ENCODE peak calls at places on chromosome 16, in eight cellular contexts. One of them, this sample, is unnamed.

GRCh38 chr16:85731179-85731578 is 19.7 kb downstream of the C16orf74 start:
- DNase-seq in testis: no peak
- DNase-seq in lower lobe of right lung: no peak
- DNase-seq in prostate gland: no peak
- DNase-seq in fibroblast of lung: no peak
- DNase-seq in ascending aorta: no peak
- DNase-seq in fibroblast of the aortic adventitia: no peak
- DNase-seq in BJ: no peak
- DNase-seq in this sample: no peak

GRCh38 chr16:31713945-31714898 is 159.4 kb upstream of the ZNF267 start:
- DNase-seq in lower lobe of right lung: no peak
- DNase-seq in fibroblast of lung: no peak
- DNase-seq in testis: no peak
- DNase-seq in fibroblast of the aortic adventitia: no peak
- DNase-seq in ascending aorta: no peak
- DNase-seq in BJ: no peak
- DNase-seq in prostate gland: no peak
- DNase-seq in this sample: peak

GRCh38 chr16:65377131-65377649 is 255.3 kb upstream of the CDH11 start:
- DNase-seq in testis: no peak
- DNase-seq in BJ: no peak
- DNase-seq in lower lobe of right lung: no peak
- DNase-seq in fibroblast of lung: peak
- DNase-seq in prostate gland: no peak
- DNase-seq in fibroblast of the aortic adventitia: peak
- DNase-seq in ascending aorta: no peak
- DNase-seq in this sample: no peak

GRCh38 chr16:3171181-3171854 is 16.7 kb upstream of the OR1F1 start:
- DNase-seq in BJ: no peak
- DNase-seq in ascending aorta: no peak
- DNase-seq in fibroblast of lung: no peak
- DNase-seq in testis: no peak
- DNase-seq in prostate gland: no peak
- DNase-seq in fibroblast of the aortic adventitia: no peak
- DNase-seq in lower lobe of right lung: peak
- DNase-seq in this sample: no peak

GRCh38 chr16:22188595-22189442 is 17.3 kb upstream of the EEF2K start:
- DNase-seq in lower lobe of right lung: peak
- DNase-seq in prostate gland: peak
- DNase-seq in ascending aorta: peak
- DNase-seq in fibroblast of lung: peak
- DNase-seq in fibroblast of the aortic adventitia: peak
- DNase-seq in BJ: peak
- DNase-seq in testis: peak
- DNase-seq in this sample: peak

GRCh38 chr16:68629315-68629900 is 15.7 kb upstream of the CDH3 start:
- DNase-seq in prostate gland: no peak
- DNase-seq in lower lobe of right lung: no peak
- DNase-seq in fibroblast of the aortic adventitia: no peak
- DNase-seq in testis: no peak
- DNase-seq in ascending aorta: no peak
- DNase-seq in BJ: no peak
- DNase-seq in fibroblast of lung: no peak
- DNase-seq in this sample: no peak

GRCh38 chr16:21663889-21664647 is at the start of gene OTOA:
- DNase-seq in ascending aorta: peak
- DNase-seq in lower lobe of right lung: no peak
- DNase-seq in fibroblast of the aortic adventitia: no peak
- DNase-seq in testis: no peak
- DNase-seq in BJ: no peak
- DNase-seq in prostate gland: no peak
- DNase-seq in fibroblast of lung: no peak
- DNase-seq in this sample: no peak

GRCh38 chr16:85929259-85929704 is 30.3 kb downstream of the IRF8 start:
- DNase-seq in lower lobe of right lung: no peak
- DNase-seq in fibroblast of lung: no peak
- DNase-seq in ascending aorta: no peak
- DNase-seq in BJ: no peak
- DNase-seq in testis: no peak
- DNase-seq in fibroblast of the aortic adventitia: no peak
- DNase-seq in prostate gland: no peak
- DNase-seq in this sample: no peak

GRCh38 chr16:3980311-3981111 is 100.0 kb upstream of the CREBBP start:
- DNase-seq in fibroblast of the aortic adventitia: peak
- DNase-seq in prostate gland: no peak
- DNase-seq in lower lobe of right lung: no peak
- DNase-seq in fibroblast of lung: peak
- DNase-seq in testis: peak
- DNase-seq in ascending aorta: no peak
- DNase-seq in BJ: peak
- DNase-seq in this sample: no peak

GRCh38 chr16:24988137-24988535 is 27.0 kb downstream of the ARHGAP17 start:
- DNase-seq in ascending aorta: no peak
- DNase-seq in prostate gland: no peak
- DNase-seq in testis: no peak
- DNase-seq in BJ: no peak
- DNase-seq in fibroblast of the aortic adventitia: peak
- DNase-seq in fibroblast of lung: peak
- DNase-seq in lower lobe of right lung: no peak
- DNase-seq in this sample: no peak

GRCh38 chr16:35516551-35516950 is 2057.1 kb downstream of the TP53TG3F start:
- DNase-seq in fibroblast of lung: no peak
- DNase-seq in ascending aorta: no peak
- DNase-seq in lower lobe of right lung: no peak
- DNase-seq in prostate gland: no peak
- DNase-seq in BJ: no peak
- DNase-seq in testis: peak
- DNase-seq in fibroblast of the aortic adventitia: no peak
- DNase-seq in this sample: peak

GRCh38 chr16:55372792-55373488 is 48.9 kb downstream of the IRX6 start:
- DNase-seq in testis: no peak
- DNase-seq in fibroblast of lung: no peak
- DNase-seq in lower lobe of right lung: no peak
- DNase-seq in BJ: no peak
- DNase-seq in fibroblast of the aortic adventitia: no peak
- DNase-seq in ascending aorta: no peak
- DNase-seq in prostate gland: no peak
- DNase-seq in this sample: no peak

GRCh38 chr16:71882505-71883192 is 1.3 kb downstream of the ZNF821 start:
- DNase-seq in fibroblast of lung: peak
- DNase-seq in ascending aorta: peak
- DNase-seq in prostate gland: peak
- DNase-seq in BJ: no peak
- DNase-seq in lower lobe of right lung: no peak
- DNase-seq in fibroblast of the aortic adventitia: peak
- DNase-seq in testis: peak
- DNase-seq in this sample: peak

GRCh38 chr16:50151322-50151721 is 1.8 kb upstream of the TENT4B start:
- DNase-seq in ascending aorta: no peak
- DNase-seq in fibroblast of the aortic adventitia: no peak
- DNase-seq in testis: no peak
- DNase-seq in lower lobe of right lung: no peak
- DNase-seq in BJ: no peak
- DNase-seq in prostate gland: no peak
- DNase-seq in fibroblast of lung: no peak
- DNase-seq in this sample: no peak

GRCh38 chr16:88790312-88791150 is 5.5 kb upstream of the PIEZO1 start:
- DNase-seq in fibroblast of lung: peak
- DNase-seq in testis: no peak
- DNase-seq in ascending aorta: no peak
- DNase-seq in BJ: no peak
- DNase-seq in prostate gland: no peak
- DNase-seq in fibroblast of the aortic adventitia: no peak
- DNase-seq in lower lobe of right lung: peak
- DNase-seq in this sample: no peak

GRCh38 chr16:58882292-58882691 is 148.2 kb upstream of the GOT2 start:
- DNase-seq in testis: no peak
- DNase-seq in prostate gland: no peak
- DNase-seq in lower lobe of right lung: no peak
- DNase-seq in fibroblast of the aortic adventitia: no peak
- DNase-seq in ascending aorta: no peak
- DNase-seq in BJ: no peak
- DNase-seq in fibroblast of lung: no peak
- DNase-seq in this sample: no peak

GRCh38 chr16:5025171-5025632 is 8.5 kb downstream of the NAGPA start:
- DNase-seq in ascending aorta: no peak
- DNase-seq in fibroblast of the aortic adventitia: no peak
- DNase-seq in lower lobe of right lung: no peak
- DNase-seq in testis: peak
- DNase-seq in fibroblast of lung: no peak
- DNase-seq in prostate gland: no peak
- DNase-seq in BJ: no peak
- DNase-seq in this sample: no peak

GRCh38 chr16:66961065-66961744 is at the start of gene CES3:
- DNase-seq in fibroblast of the aortic adventitia: peak
- DNase-seq in BJ: no peak
- DNase-seq in prostate gland: no peak
- DNase-seq in ascending aorta: peak
- DNase-seq in testis: peak
- DNase-seq in lower lobe of right lung: peak
- DNase-seq in fibroblast of lung: peak
- DNase-seq in this sample: no peak

GRCh38 chr16:61887903-61888302 is 148.3 kb downstream of the CDH8 start:
- DNase-seq in fibroblast of the aortic adventitia: no peak
- DNase-seq in BJ: no peak
- DNase-seq in lower lobe of right lung: no peak
- DNase-seq in prostate gland: no peak
- DNase-seq in fibroblast of lung: peak
- DNase-seq in testis: peak
- DNase-seq in ascending aorta: no peak
- DNase-seq in this sample: no peak

GRCh38 chr16:2026461-2027023 is at the start of gene NHERF2:
- DNase-seq in lower lobe of right lung: no peak
- DNase-seq in fibroblast of the aortic adventitia: no peak
- DNase-seq in testis: peak
- DNase-seq in prostate gland: peak
- DNase-seq in ascending aorta: no peak
- DNase-seq in fibroblast of lung: no peak
- DNase-seq in BJ: no peak
- DNase-seq in this sample: no peak

GRCh38 chr16:10824111-10824893 is 5.7 kb upstream of the TVP23A start:
- DNase-seq in prostate gland: peak
- DNase-seq in fibroblast of lung: no peak
- DNase-seq in fibroblast of the aortic adventitia: no peak
- DNase-seq in ascending aorta: no peak
- DNase-seq in BJ: no peak
- DNase-seq in lower lobe of right lung: peak
- DNase-seq in testis: peak
- DNase-seq in this sample: peak

GRCh38 chr16:89697161-89697615 is 4.3 kb downstream of the SPATA2L start:
- DNase-seq in testis: no peak
- DNase-seq in ascending aorta: no peak
- DNase-seq in fibroblast of the aortic adventitia: no peak
- DNase-seq in BJ: no peak
- DNase-seq in fibroblast of lung: no peak
- DNase-seq in prostate gland: no peak
- DNase-seq in lower lobe of right lung: peak
- DNase-seq in this sample: no peak

GRCh38 chr16:65657051-65657450 is 535.2 kb upstream of the CDH11 start:
- DNase-seq in prostate gland: no peak
- DNase-seq in fibroblast of lung: peak
- DNase-seq in testis: no peak
- DNase-seq in ascending aorta: no peak
- DNase-seq in fibroblast of the aortic adventitia: no peak
- DNase-seq in BJ: no peak
- DNase-seq in lower lobe of right lung: no peak
- DNase-seq in this sample: no peak

GRCh38 chr16:27870116-27870798 is 193.3 kb downstream of the GSG1L start:
- DNase-seq in prostate gland: no peak
- DNase-seq in BJ: no peak
- DNase-seq in ascending aorta: no peak
- DNase-seq in testis: no peak
- DNase-seq in fibroblast of the aortic adventitia: no peak
- DNase-seq in fibroblast of lung: no peak
- DNase-seq in lower lobe of right lung: no peak
- DNase-seq in this sample: no peak

GRCh38 chr16:27867122-27868110 is 196.1 kb downstream of the GSG1L start:
- DNase-seq in BJ: peak
- DNase-seq in fibroblast of the aortic adventitia: peak
- DNase-seq in lower lobe of right lung: peak
- DNase-seq in ascending aorta: no peak
- DNase-seq in fibroblast of lung: peak
- DNase-seq in testis: peak
- DNase-seq in prostate gland: peak
- DNase-seq in this sample: peak

DNA sequence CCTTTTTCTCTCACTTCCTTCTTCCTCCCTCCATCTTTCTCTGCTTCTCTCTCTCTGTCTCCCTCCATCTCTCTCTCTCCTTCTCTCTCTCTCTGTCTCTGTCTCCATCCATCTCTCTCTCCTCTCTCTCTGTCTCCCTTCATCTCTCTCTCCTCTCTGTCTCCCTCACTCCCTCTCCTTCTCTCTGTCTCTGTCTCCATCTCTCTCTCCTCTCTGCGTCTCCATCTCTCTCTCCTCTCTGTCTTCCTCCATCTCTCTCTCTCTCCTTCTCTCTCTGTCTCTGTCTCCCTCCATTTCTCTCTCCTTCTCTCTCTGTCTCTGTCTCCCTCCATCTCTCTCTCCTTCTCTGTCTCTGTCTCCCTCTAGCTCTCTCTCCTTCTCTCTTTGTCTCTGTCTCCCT is 194.1 kb downstream of the GSG1L start:
- DNase-seq in BJ: no peak
- DNase-seq in fibroblast of lung: no peak
- DNase-seq in prostate gland: no peak
- DNase-seq in lower lobe of right lung: no peak
- DNase-seq in fibroblast of the aortic adventitia: no peak
- DNase-seq in testis: no peak
- DNase-seq in ascending aorta: no peak
- DNase-seq in this sample: no peak
- H3K4me3 ChIP-seq in BJ: no peak
- H3K4me3 ChIP-seq in fibroblast of lung: no peak
- H3K4me3 ChIP-seq in prostate gland: no peak
- H3K4me3 ChIP-seq in lower lobe of right lung: no peak
- H3K4me3 ChIP-seq in fibroblast of the aortic adventitia: no peak
- H3K4me3 ChIP-seq in testis: no peak
- H3K4me3 ChIP-seq in ascending aorta: no peak
- H3K4me3 ChIP-seq in this sample: no peak

GRCh38 chr16:53415504-53415903 is 18.8 kb upstream of the RBL2 start:
- DNase-seq in fibroblast of the aortic adventitia: no peak
- DNase-seq in prostate gland: no peak
- DNase-seq in fibroblast of lung: no peak
- DNase-seq in ascending aorta: no peak
- DNase-seq in BJ: no peak
- DNase-seq in lower lobe of right lung: no peak
- DNase-seq in testis: no peak
- DNase-seq in this sample: no peak
- TF ChIP-seq CTCF in fibroblast of the aortic adventitia: no peak
- TF ChIP-seq CTCF in prostate gland: no peak
- TF ChIP-seq CTCF in fibroblast of lung: no peak
- TF ChIP-seq CTCF in ascending aorta: no peak
- TF ChIP-seq CTCF in BJ: no peak
- TF ChIP-seq CTCF in lower lobe of right lung: peak
- TF ChIP-seq CTCF in testis: no peak
- TF ChIP-seq CTCF in this sample: peak

GRCh38 chr16:73067671-73068545 is 20.0 kb upstream of the ZFHX3 start:
- DNase-seq in prostate gland: no peak
- DNase-seq in lower lobe of right lung: no peak
- DNase-seq in fibroblast of lung: no peak
- DNase-seq in fibroblast of the aortic adventitia: no peak
- DNase-seq in testis: no peak
- DNase-seq in BJ: no peak
- DNase-seq in ascending aorta: no peak
- DNase-seq in this sample: no peak
- H3K4me3 ChIP-seq in prostate gland: no peak
- H3K4me3 ChIP-seq in lower lobe of right lung: no peak
- H3K4me3 ChIP-seq in fibroblast of lung: no peak
- H3K4me3 ChIP-seq in fibroblast of the aortic adventitia: no peak
- H3K4me3 ChIP-seq in testis: no peak
- H3K4me3 ChIP-seq in BJ: no peak
- H3K4me3 ChIP-seq in ascending aorta: peak
- H3K4me3 ChIP-seq in this sample: no peak

GRCh38 chr16:8872967-8873865 is 4.4 kb upstream of the CARHSP1 start:
- DNase-seq in fibroblast of the aortic adventitia: no peak
- DNase-seq in ascending aorta: no peak
- DNase-seq in fibroblast of lung: no peak
- DNase-seq in BJ: no peak
- DNase-seq in prostate gland: no peak
- DNase-seq in testis: no peak
- DNase-seq in lower lobe of right lung: no peak
- DNase-seq in this sample: no peak
- TF ChIP-seq CTCF in fibroblast of the aortic adventitia: peak
- TF ChIP-seq CTCF in ascending aorta: no peak
- TF ChIP-seq CTCF in fibroblast of lung: no peak
- TF ChIP-seq CTCF in BJ: peak
- TF ChIP-seq CTCF in prostate gland: no peak
- TF ChIP-seq CTCF in testis: no peak
- TF ChIP-seq CTCF in lower lobe of right lung: no peak
- TF ChIP-seq CTCF in this sample: peak